ENCODE peak calls at places on chromosomes 2 and 18, in six cellular contexts. One of them, this sample, is unnamed.
A peak's percentile ranks its signal among the peaks of the same experiment; 100 is the strongest.

GRCh38 chr2:27316655-27317412 is 6.1 kb downstream of the MPV17 start:
- DNase-seq in fibroblast of the aortic adventitia: peak; percentile 15
- DNase-seq in RWPE1: no peak
- DNase-seq in choroid plexus epithelial cell: no peak
- DNase-seq in GM13977: no peak
- DNase-seq in endothelial cell: no peak
- DNase-seq in this sample: no peak

GRCh38 chr2:30522421-30522820 is 75.4 kb downstream of the LCLAT1 start:
- DNase-seq in choroid plexus epithelial cell: no peak
- DNase-seq in fibroblast of the aortic adventitia: no peak
- DNase-seq in RWPE1: no peak
- DNase-seq in endothelial cell: no peak
- DNase-seq in GM13977: no peak
- DNase-seq in this sample: no peak

GRCh38 chr2:224517963-224518362 is 67.2 kb downstream of the CUL3 start:
- DNase-seq in RWPE1: no peak
- DNase-seq in choroid plexus epithelial cell: no peak
- DNase-seq in fibroblast of the aortic adventitia: no peak
- DNase-seq in GM13977: no peak
- DNase-seq in endothelial cell: no peak
- DNase-seq in this sample: no peak

GRCh38 chr2:165067958-165068612 is 112.8 kb upstream of the SLC38A11 start:
- DNase-seq in RWPE1: peak; percentile 9
- DNase-seq in choroid plexus epithelial cell: peak; percentile 67
- DNase-seq in fibroblast of the aortic adventitia: peak; percentile 66
- DNase-seq in endothelial cell: peak; percentile 81
- DNase-seq in GM13977: no peak
- DNase-seq in this sample: no peak

GRCh38 chr2:118430510-118431187 is 342.4 kb downstream of the INSIG2 start:
- DNase-seq in endothelial cell: no peak
- DNase-seq in choroid plexus epithelial cell: peak; percentile 8
- DNase-seq in RWPE1: peak; percentile 80
- DNase-seq in fibroblast of the aortic adventitia: peak; percentile 86
- DNase-seq in GM13977: no peak
- DNase-seq in this sample: no peak

GRCh38 chr18:45370190-45371010 is 244.9 kb upstream of the SLC14A2 start:
- DNase-seq in fibroblast of the aortic adventitia: no peak
- DNase-seq in choroid plexus epithelial cell: peak; percentile 1
- DNase-seq in GM13977: no peak
- DNase-seq in RWPE1: no peak
- DNase-seq in endothelial cell: no peak
- DNase-seq in this sample: no peak

GRCh38 chr2:161946489-161947107 is 127.4 kb downstream of the DPP4 start:
- DNase-seq in GM13977: no peak
- DNase-seq in fibroblast of the aortic adventitia: peak; percentile 56
- DNase-seq in choroid plexus epithelial cell: peak; percentile 64
- DNase-seq in endothelial cell: peak; percentile 9
- DNase-seq in RWPE1: peak; percentile 22
- DNase-seq in this sample: peak; percentile 1

GRCh38 chr2:216548901-216549321 is 50.3 kb downstream of the RPL37A start:
- DNase-seq in choroid plexus epithelial cell: peak; percentile 58
- DNase-seq in fibroblast of the aortic adventitia: peak; percentile 54
- DNase-seq in GM13977: no peak
- DNase-seq in RWPE1: no peak
- DNase-seq in endothelial cell: no peak
- DNase-seq in this sample: no peak

GRCh38 chr18:13222371-13223281 is 4.1 kb downstream of the LDLRAD4 start:
- DNase-seq in RWPE1: no peak
- DNase-seq in GM13977: no peak
- DNase-seq in choroid plexus epithelial cell: peak; percentile 31
- DNase-seq in fibroblast of the aortic adventitia: peak; percentile 40
- DNase-seq in endothelial cell: no peak
- DNase-seq in this sample: no peak

GRCh38 chr2:195575879-195576391 is 81.1 kb upstream of the SLC39A10 start:
- DNase-seq in GM13977: peak; percentile 34
- DNase-seq in RWPE1: peak; percentile 87
- DNase-seq in choroid plexus epithelial cell: peak; percentile 87
- DNase-seq in endothelial cell: no peak
- DNase-seq in fibroblast of the aortic adventitia: peak; percentile 96
- DNase-seq in this sample: no peak

This sample was measured in GM06990.